ENCODE peak calls at places on chromosomes 2 and 18, in six cellular contexts. L, Z, R, T, S and W are unnamed samples.

GRCh38 chr2:38178556-38179419 is 102.8 kb upstream of the CYP1B1 start:
- DNase-seq in L (no peak), Z (peak), R (peak), T (no peak), S (no peak), W (peak)

GRCh38 chr2:178413472-178414265 is 37.3 kb downstream of the PRKRA start:
- DNase-seq in L (peak), Z (peak), R (peak), T (peak), S (peak), W (peak)

GRCh38 chr2:197251163-197251562 is 59.4 kb downstream of the ANKRD44 start:
- DNase-seq in L (no peak), Z (no peak), R (no peak), T (no peak), S (no peak), W (no peak)

GRCh38 chr2:8753609-8754008 is 71.8 kb downstream of the ID2 start:
- DNase-seq in L (no peak), Z (no peak), R (no peak), T (no peak), S (no peak), W (no peak)

GRCh38 chr2:122736279-122736678 is 980.8 kb downstream of the TSN start:
- DNase-seq in L (no peak), Z (no peak), R (peak), T (no peak), S (no peak), W (no peak)

GRCh38 chr2:26302846-26303245 is 43.1 kb upstream of the SELENOI start:
- DNase-seq in L (no peak), Z (no peak), R (peak), T (no peak), S (no peak), W (peak)

GRCh38 chr2:38271697-38272096 is 105.4 kb downstream of the ATL2 start:
- DNase-seq in L (no peak), Z (no peak), R (no peak), T (no peak), S (no peak), W (no peak)

GRCh38 chr2:221546505-221547225 is 25.4 kb downstream of the EPHA4 start:
- DNase-seq in L (no peak), Z (no peak), R (no peak), T (no peak), S (no peak), W (no peak)

GRCh38 chr2:10185755-10186154 is 63.2 kb downstream of the RRM2 start:
- DNase-seq in L (no peak), Z (no peak), R (no peak), T (no peak), S (no peak), W (no peak)

GRCh38 chr2:50049237-50049636 is 894.9 kb upstream of the FSHR start:
- DNase-seq in L (no peak), Z (no peak), R (no peak), T (no peak), S (no peak), W (no peak)

GRCh38 chr2:10252651-10253050 is 50.1 kb upstream of the HPCAL1 start:
- DNase-seq in L (peak), Z (no peak), R (no peak), T (peak), S (no peak), W (no peak)

GRCh38 chr2:72803626-72804320 is 22.1 kb downstream of the EXOC6B start:
- DNase-seq in L (no peak), Z (no peak), R (no peak), T (no peak), S (no peak), W (no peak)

GRCh38 chr2:166361351-166362153 is 14.2 kb downstream of the SCN9A start:
- DNase-seq in L (no peak), Z (no peak), R (peak), T (no peak), S (no peak), W (no peak)

GRCh38 chr2:189092936-189093335 is 86.6 kb downstream of the COL5A2 start:
- DNase-seq in L (no peak), Z (peak), R (peak), T (peak), S (peak), W (no peak)

DNA sequence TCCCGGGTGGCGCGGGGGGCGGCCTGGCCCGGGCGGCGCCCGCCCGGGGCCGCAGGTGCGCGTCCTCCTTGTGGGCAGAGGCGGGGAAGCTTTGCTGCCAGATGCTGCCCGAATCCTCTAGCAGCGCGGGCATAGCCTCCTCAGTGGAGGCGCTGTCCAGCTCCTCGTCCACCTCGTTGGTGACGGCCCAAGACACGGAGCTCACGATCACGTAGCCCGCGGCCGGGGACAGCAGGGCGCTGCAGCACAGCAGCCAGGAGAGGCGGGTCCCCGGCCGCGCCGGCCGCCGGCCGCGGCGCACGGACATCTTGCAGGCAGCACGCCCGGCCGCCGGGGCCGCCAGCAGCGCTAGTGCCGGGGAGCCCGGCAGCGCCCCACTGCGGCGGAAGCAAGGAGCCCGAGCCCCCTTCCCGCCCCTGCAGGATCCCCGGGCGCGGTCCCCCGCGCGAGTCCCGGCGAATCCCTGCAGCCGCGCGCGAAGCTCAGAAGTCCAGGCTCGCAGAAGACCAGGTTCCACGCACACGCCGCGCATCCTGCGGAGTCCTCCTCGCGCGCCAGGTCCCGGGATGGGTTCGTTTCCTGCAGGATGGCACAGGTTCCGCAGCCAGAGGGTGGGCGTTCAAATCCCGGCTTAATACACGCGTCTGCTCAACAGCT is at the start of gene CREG2:
- DNase-seq in L (peak), Z (peak), R (peak), T (peak), S (no peak), W (peak)
- H3K27ac ChIP-seq in L (no peak), Z (no peak), R (no peak), T (no peak), S (no peak), W (no peak)

GRCh38 chr2:176156959-176157498 is at the start of gene HOXD3:
- DNase-seq in L (no peak), Z (no peak), R (peak), T (no peak), S (no peak), W (no peak)
- H3K4me3 ChIP-seq in L (no peak), Z (peak), R (no peak), T (no peak), S (peak), W (no peak)

GRCh38 chr2:162258686-162259085 is 15.4 kb upstream of the FAP start:
- DNase-seq in L (no peak), Z (no peak), R (peak), T (no peak), S (no peak), W (no peak)
- H3K27ac ChIP-seq in L (no peak), Z (no peak), R (no peak), T (no peak), S (no peak), W (no peak)

DNA sequence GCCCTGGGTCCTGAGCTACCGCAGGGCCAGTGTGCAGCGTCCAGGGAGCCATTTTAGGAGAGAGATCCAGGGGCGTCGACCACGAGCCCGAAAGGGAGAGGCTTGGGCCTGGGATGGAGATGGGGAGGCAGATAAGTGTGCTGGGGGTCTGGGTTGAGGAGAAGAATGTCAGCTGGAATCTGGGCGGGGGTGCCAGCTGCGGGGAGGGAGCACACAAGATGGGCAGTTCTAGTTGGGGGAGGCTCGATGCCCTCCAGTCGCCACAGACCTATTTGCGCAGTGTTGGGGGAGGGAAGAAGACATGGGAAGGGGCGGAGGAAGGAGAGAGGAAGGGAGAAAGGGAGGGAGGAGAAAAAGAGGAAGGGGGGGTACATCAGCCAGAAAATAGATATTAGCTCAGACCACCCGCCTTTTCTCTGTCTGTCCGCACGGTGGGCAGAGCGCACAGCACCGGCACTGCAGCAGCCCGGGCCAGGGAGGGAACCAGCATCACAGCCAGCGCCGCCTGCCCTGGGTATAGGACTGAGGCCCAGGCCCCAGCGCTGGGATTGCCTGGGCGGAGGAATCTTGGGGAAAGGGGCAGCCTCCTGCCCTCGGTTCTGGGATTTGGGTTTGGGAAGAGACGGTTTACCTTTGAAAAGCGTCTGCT is 1.9 kb upstream of the HOXD11 start:
- DNase-seq in L (no peak), Z (no peak), R (no peak), T (no peak), S (no peak), W (no peak)
- H3K4me3 ChIP-seq in L (no peak), Z (no peak), R (no peak), T (peak), S (peak), W (no peak)

DNA sequence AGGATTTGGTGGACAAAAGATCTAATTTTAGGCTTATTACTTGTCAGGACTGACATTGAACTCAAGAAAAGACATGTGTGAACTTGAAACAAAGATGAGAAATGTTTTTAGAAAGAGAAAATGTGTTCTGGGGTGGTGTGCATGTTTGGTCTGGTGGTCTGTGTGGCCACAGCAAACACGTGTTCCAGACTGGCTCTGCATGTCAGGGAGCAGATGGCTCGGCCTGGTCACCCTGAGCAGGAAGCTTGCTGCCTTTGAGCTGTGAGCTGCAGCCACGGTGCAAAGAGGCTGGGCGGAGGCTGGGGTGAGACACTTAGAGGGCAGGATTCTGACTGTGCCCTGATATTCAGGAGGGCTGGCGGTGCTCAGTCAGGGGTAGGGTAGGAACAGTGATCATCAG is 186.1 kb downstream of the CTIF start:
- DNase-seq in L (peak), Z (no peak), R (no peak), T (no peak), S (no peak), W (no peak)
- H3K27ac ChIP-seq in L (no peak), Z (no peak), R (no peak), T (no peak), S (no peak), W (no peak)

DNA sequence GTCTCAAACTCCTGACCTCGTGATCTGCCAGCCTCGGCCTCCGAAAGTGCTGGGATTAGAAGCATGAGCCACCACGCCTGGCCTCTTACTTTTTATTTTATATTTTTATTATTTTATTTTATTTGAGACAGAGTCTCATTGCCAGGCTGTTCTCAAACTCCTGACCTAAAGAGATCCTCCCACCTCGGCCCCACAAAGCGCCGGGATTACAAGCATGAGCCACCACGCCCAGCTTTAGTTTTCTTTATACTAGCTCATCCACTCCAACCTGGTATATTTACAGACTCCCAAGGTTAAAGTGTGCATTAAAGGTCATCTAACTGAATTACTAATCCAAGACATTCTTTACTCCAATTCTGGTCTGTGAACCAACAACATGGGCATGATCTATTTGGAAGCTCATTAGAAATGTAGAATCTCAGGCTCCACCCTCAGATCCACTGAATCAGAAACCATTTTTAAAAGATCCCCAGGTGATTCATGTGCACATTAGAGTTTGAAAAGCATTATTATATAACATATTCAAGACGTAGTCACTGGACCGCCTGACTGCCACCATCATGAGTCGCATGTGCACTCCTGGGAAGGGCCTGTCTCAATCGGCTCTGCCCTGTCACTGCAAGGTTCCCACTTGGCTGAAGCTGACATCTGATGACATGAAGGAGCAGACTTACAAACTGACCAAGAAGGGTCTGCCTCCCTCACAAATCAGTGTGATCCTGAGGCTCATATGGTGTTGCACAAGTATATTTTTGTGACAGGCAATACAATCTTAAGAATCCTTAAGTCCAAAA is 26.6 kb downstream of the ATAD2B start:
- DNase-seq in L (no peak), Z (no peak), R (peak), T (no peak), S (no peak), W (no peak)
- H3K4me3 ChIP-seq in L (no peak), Z (no peak), R (peak), T (no peak), S (no peak), W (no peak)

GRCh38 chr2:184783576-184783975 is 185.2 kb downstream of the ZNF804A start:
- DNase-seq in L (no peak), Z (no peak), R (no peak), T (no peak), S (no peak), W (no peak)

GRCh38 chr2:184780384-184780783 is 182.1 kb downstream of the ZNF804A start:
- DNase-seq in L (no peak), Z (no peak), R (no peak), T (no peak), S (no peak), W (no peak)

GRCh38 chr2:184780944-184781343 is 182.6 kb downstream of the ZNF804A start:
- DNase-seq in L (no peak), Z (no peak), R (peak), T (no peak), S (no peak), W (no peak)

GRCh38 chr2:184779777-184780176 is 181.4 kb downstream of the ZNF804A start:
- DNase-seq in L (no peak), Z (no peak), R (no peak), T (no peak), S (no peak), W (no peak)
- H3K27ac ChIP-seq in L (no peak), Z (no peak), R (no peak), T (no peak), S (no peak), W (no peak)